ENCODE peak calls at places on chromosomes 11 and 22, in five cellular contexts. One of them, this sample, is unnamed.

GRCh38 chr11:95698939-95699562 is 90.5 kb downstream of the FAM76B start:
- ATAC-seq in right lobe of liver: no peak
- ATAC-seq in left lung: peak
- ATAC-seq in HCT116: no peak
- ATAC-seq in heart left ventricle: no peak
- ATAC-seq in this sample: peak

GRCh38 chr11:11213117-11213516 is 139.9 kb downstream of the CSNK2A3 start:
- ATAC-seq in right lobe of liver: no peak
- ATAC-seq in left lung: no peak
- ATAC-seq in HCT116: no peak
- ATAC-seq in heart left ventricle: no peak
- ATAC-seq in this sample: no peak

GRCh38 chr22:17707526-17707925 is 66.7 kb downstream of the BID start:
- ATAC-seq in right lobe of liver: no peak
- ATAC-seq in left lung: no peak
- ATAC-seq in HCT116: no peak
- ATAC-seq in heart left ventricle: no peak
- ATAC-seq in this sample: no peak

GRCh38 chr11:57644748-57645715 is 4.7 kb downstream of the YPEL4 start:
- ATAC-seq in right lobe of liver: peak
- ATAC-seq in left lung: peak
- ATAC-seq in HCT116: peak
- ATAC-seq in heart left ventricle: no peak
- ATAC-seq in this sample: peak

GRCh38 chr11:12248330-12248729 is 129.0 kb upstream of the PARVA start:
- ATAC-seq in right lobe of liver: peak
- ATAC-seq in left lung: peak
- ATAC-seq in HCT116: no peak
- ATAC-seq in heart left ventricle: peak
- ATAC-seq in this sample: no peak

GRCh38 chr11:99268895-99269294 is 248.1 kb downstream of the CNTN5 start:
- ATAC-seq in right lobe of liver: no peak
- ATAC-seq in left lung: no peak
- ATAC-seq in HCT116: no peak
- ATAC-seq in heart left ventricle: no peak
- ATAC-seq in this sample: no peak

GRCh38 chr11:116232364-116232801 is 540.4 kb downstream of the BUD13 start:
- ATAC-seq in right lobe of liver: no peak
- ATAC-seq in left lung: no peak
- ATAC-seq in HCT116: no peak
- ATAC-seq in heart left ventricle: no peak
- ATAC-seq in this sample: no peak

GRCh38 chr22:24803064-24803542 is 2.9 kb upstream of the SGSM1 start:
- ATAC-seq in right lobe of liver: peak
- ATAC-seq in left lung: peak
- ATAC-seq in HCT116: peak
- ATAC-seq in heart left ventricle: no peak
- ATAC-seq in this sample: no peak

GRCh38 chr11:96413408-96413807 is 23.6 kb downstream of the JRKL start:
- ATAC-seq in right lobe of liver: no peak
- ATAC-seq in left lung: no peak
- ATAC-seq in HCT116: no peak
- ATAC-seq in heart left ventricle: no peak
- ATAC-seq in this sample: no peak

GRCh38 chr11:45917286-45917622 is 423 bp downstream of the PEX16 start:
- ATAC-seq in right lobe of liver: no peak
- ATAC-seq in left lung: no peak
- ATAC-seq in HCT116: no peak
- ATAC-seq in heart left ventricle: no peak
- ATAC-seq in this sample: no peak

GRCh38 chr22:27948569-27948968 is 29.5 kb upstream of the PITPNB start:
- ATAC-seq in right lobe of liver: peak
- ATAC-seq in left lung: no peak
- ATAC-seq in HCT116: no peak
- ATAC-seq in heart left ventricle: no peak
- ATAC-seq in this sample: no peak

GRCh38 chr22:27952779-27953178 is 33.7 kb upstream of the PITPNB start:
- ATAC-seq in right lobe of liver: peak
- ATAC-seq in left lung: peak
- ATAC-seq in HCT116: no peak
- ATAC-seq in heart left ventricle: no peak
- ATAC-seq in this sample: no peak

GRCh38 chr22:27952091-27952490 is 33.0 kb upstream of the PITPNB start:
- ATAC-seq in right lobe of liver: no peak
- ATAC-seq in left lung: peak
- ATAC-seq in HCT116: peak
- ATAC-seq in heart left ventricle: no peak
- ATAC-seq in this sample: peak

GRCh38 chr22:27949421-27949820 is 30.4 kb upstream of the PITPNB start:
- ATAC-seq in right lobe of liver: peak
- ATAC-seq in left lung: no peak
- ATAC-seq in HCT116: no peak
- ATAC-seq in heart left ventricle: no peak
- ATAC-seq in this sample: no peak

DNA sequence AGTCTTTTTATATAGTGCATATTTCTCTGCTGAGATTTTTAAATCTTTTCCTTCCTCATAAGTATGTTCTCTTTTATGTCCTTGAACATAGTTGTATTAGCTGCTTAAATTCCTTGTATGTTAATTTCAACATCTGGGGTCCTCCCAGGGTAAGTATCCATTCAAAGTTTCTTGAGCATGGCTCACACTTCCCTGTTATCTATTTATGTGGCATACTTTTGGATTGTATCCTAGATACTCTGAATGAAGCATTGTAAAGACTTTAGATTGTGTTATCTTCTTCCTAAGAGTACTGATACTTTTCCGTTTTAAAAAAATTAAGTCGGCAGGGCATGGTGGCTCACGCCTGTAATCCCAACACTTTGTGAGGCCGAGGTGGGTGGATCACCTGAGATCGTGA is 28.4 kb upstream of the PITPNB start:
- ATAC-seq in right lobe of liver: no peak
- ATAC-seq in left lung: no peak
- ATAC-seq in HCT116: no peak
- ATAC-seq in heart left ventricle: no peak
- ATAC-seq in this sample: no peak
- TF ChIP-seq CTCF in right lobe of liver: no peak
- TF ChIP-seq CTCF in left lung: no peak
- TF ChIP-seq CTCF in HCT116: no peak
- TF ChIP-seq CTCF in heart left ventricle: no peak
- TF ChIP-seq CTCF in this sample: no peak

DNA sequence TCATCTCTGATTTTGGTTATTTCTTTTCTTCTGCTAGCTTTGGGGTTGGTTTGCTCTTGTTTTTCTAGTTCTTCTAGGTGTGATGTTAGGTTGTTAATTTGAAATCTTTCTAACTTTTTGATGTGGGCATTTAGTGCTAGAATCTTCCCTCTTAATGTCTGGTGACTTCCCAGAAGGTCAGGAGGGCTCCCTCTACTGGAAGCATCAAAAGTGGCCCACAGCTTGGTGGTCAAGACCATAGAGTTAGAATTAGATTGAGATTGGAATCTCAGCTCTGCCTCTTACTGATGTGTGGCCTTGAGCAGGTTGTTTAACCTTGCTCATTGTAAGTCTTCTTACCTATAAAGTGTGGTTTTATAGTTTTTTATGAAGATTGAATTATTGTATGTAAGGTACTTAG is 99.3 kb downstream of the FDX1 start:
- ATAC-seq in right lobe of liver: peak
- ATAC-seq in left lung: no peak
- ATAC-seq in HCT116: peak
- ATAC-seq in heart left ventricle: no peak
- ATAC-seq in this sample: no peak
- TF ChIP-seq CTCF in right lobe of liver: peak
- TF ChIP-seq CTCF in left lung: peak
- TF ChIP-seq CTCF in HCT116: peak
- TF ChIP-seq CTCF in heart left ventricle: no peak
- TF ChIP-seq CTCF in this sample: no peak

DNA sequence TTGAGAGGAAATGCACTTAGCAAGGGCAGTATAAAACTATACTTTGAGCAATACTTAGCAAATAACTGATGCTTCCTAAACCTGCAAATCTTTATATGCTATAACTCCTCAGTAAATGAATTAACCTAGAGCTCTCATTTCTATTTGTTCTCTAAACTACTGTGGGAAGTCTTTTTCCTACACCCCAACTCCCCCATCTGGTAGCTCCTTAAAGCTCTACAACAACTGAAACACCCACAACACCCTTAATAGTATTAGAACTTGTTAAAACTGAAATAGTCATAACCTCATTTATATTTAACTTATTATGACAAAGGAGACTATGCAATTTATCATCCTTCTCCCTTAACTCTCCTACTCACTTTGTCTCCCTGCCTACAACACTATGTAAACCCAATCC is 43.4 kb downstream of the GUCY1A2 start:
- ATAC-seq in right lobe of liver: no peak
- ATAC-seq in left lung: no peak
- ATAC-seq in HCT116: no peak
- ATAC-seq in heart left ventricle: no peak
- ATAC-seq in this sample: no peak
- TF ChIP-seq CTCF in right lobe of liver: no peak
- TF ChIP-seq CTCF in left lung: no peak
- TF ChIP-seq CTCF in HCT116: no peak
- TF ChIP-seq CTCF in heart left ventricle: no peak
- TF ChIP-seq CTCF in this sample: no peak

GRCh38 chr11:110434952-110435779 is 5.4 kb downstream of the FDX1 start:
- ATAC-seq in right lobe of liver: no peak
- ATAC-seq in left lung: no peak
- ATAC-seq in HCT116: peak
- ATAC-seq in heart left ventricle: no peak
- ATAC-seq in this sample: no peak
- TF ChIP-seq CTCF in right lobe of liver: peak
- TF ChIP-seq CTCF in left lung: no peak
- TF ChIP-seq CTCF in HCT116: peak
- TF ChIP-seq CTCF in heart left ventricle: no peak
- TF ChIP-seq CTCF in this sample: peak

GRCh38 chr11:128692750-128693578 is 908 bp upstream of the FLI1 start:
- ATAC-seq in right lobe of liver: peak
- ATAC-seq in left lung: peak
- ATAC-seq in HCT116: no peak
- ATAC-seq in heart left ventricle: peak
- ATAC-seq in this sample: peak

GRCh38 chr11:128689946-128690745 is 3.7 kb upstream of the FLI1 start:
- ATAC-seq in right lobe of liver: no peak
- ATAC-seq in left lung: no peak
- ATAC-seq in HCT116: no peak
- ATAC-seq in heart left ventricle: no peak
- ATAC-seq in this sample: no peak

GRCh38 chr11:128690746-128691091 is 3.2 kb upstream of the FLI1 start:
- ATAC-seq in right lobe of liver: no peak
- ATAC-seq in left lung: no peak
- ATAC-seq in HCT116: no peak
- ATAC-seq in heart left ventricle: no peak
- ATAC-seq in this sample: no peak

GRCh38 chr11:128689586-128689945 is 4.3 kb upstream of the FLI1 start:
- ATAC-seq in right lobe of liver: no peak
- ATAC-seq in left lung: no peak
- ATAC-seq in HCT116: no peak
- ATAC-seq in heart left ventricle: no peak
- ATAC-seq in this sample: no peak

GRCh38 chr11:128691802-128692749 is 1.8 kb upstream of the FLI1 start:
- ATAC-seq in right lobe of liver: no peak
- ATAC-seq in left lung: no peak
- ATAC-seq in HCT116: no peak
- ATAC-seq in heart left ventricle: no peak
- ATAC-seq in this sample: no peak
- TF ChIP-seq CTCF in right lobe of liver: no peak
- TF ChIP-seq CTCF in left lung: no peak
- TF ChIP-seq CTCF in HCT116: no peak
- TF ChIP-seq CTCF in heart left ventricle: no peak
- TF ChIP-seq CTCF in this sample: no peak

GRCh38 chr11:65790104-65790901 is 3.4 kb downstream of the OVOL1 start:
- ATAC-seq in right lobe of liver: no peak
- ATAC-seq in left lung: no peak
- ATAC-seq in HCT116: no peak
- ATAC-seq in heart left ventricle: no peak
- ATAC-seq in this sample: no peak
- TF ChIP-seq CTCF in right lobe of liver: no peak
- TF ChIP-seq CTCF in left lung: no peak
- TF ChIP-seq CTCF in HCT116: peak
- TF ChIP-seq CTCF in heart left ventricle: no peak
- TF ChIP-seq CTCF in this sample: no peak

GRCh38 chr11:120974980-120975379 is 48.9 kb upstream of the TBCEL start:
- ATAC-seq in right lobe of liver: no peak
- ATAC-seq in left lung: no peak
- ATAC-seq in HCT116: no peak
- ATAC-seq in heart left ventricle: no peak
- ATAC-seq in this sample: no peak

GRCh38 chr11:120972621-120973020 is 51.3 kb upstream of the TBCEL start:
- ATAC-seq in right lobe of liver: no peak
- ATAC-seq in left lung: no peak
- ATAC-seq in HCT116: no peak
- ATAC-seq in heart left ventricle: no peak
- ATAC-seq in this sample: no peak

GRCh38 chr11:120973501-120973900 is 50.4 kb upstream of the TBCEL start:
- ATAC-seq in right lobe of liver: no peak
- ATAC-seq in left lung: no peak
- ATAC-seq in HCT116: no peak
- ATAC-seq in heart left ventricle: no peak
- ATAC-seq in this sample: no peak

GRCh38 chr11:120977470-120977869 is 46.4 kb upstream of the TBCEL start:
- ATAC-seq in right lobe of liver: no peak
- ATAC-seq in left lung: no peak
- ATAC-seq in HCT116: no peak
- ATAC-seq in heart left ventricle: no peak
- ATAC-seq in this sample: no peak

DNA sequence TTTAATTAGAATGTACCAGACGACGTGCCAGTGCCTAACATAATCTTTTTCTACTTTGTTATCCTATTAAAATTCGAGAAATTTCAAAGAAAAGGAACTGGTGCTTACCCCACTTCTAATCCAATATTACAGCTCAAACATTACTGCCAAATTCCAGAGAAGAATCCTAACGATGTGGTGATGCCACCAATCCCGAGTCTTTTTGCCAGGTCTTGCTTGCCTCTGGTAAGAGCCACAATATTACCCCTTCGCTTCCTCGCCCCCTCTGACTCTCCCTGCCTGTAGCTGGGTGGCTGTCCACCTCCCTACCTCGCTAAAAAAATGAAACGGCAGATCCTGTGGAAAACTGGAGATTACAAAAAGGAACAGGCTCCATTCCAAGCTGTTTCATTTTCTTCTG is 49.4 kb upstream of the TBCEL start:
- ATAC-seq in right lobe of liver: no peak
- ATAC-seq in left lung: no peak
- ATAC-seq in HCT116: no peak
- ATAC-seq in heart left ventricle: no peak
- ATAC-seq in this sample: no peak
- TF ChIP-seq CTCF in right lobe of liver: no peak
- TF ChIP-seq CTCF in left lung: no peak
- TF ChIP-seq CTCF in HCT116: no peak
- TF ChIP-seq CTCF in heart left ventricle: no peak
- TF ChIP-seq CTCF in this sample: no peak

GRCh38 chr11:7251836-7252682 is at the start of gene SYT9:
- ATAC-seq in right lobe of liver: peak
- ATAC-seq in left lung: peak
- ATAC-seq in HCT116: no peak
- ATAC-seq in heart left ventricle: no peak
- ATAC-seq in this sample: peak
- TF ChIP-seq CTCF in right lobe of liver: no peak
- TF ChIP-seq CTCF in left lung: no peak
- TF ChIP-seq CTCF in HCT116: no peak
- TF ChIP-seq CTCF in heart left ventricle: no peak
- TF ChIP-seq CTCF in this sample: no peak

GRCh38 chr11:47270331-47271271 is 668 bp downstream of the MADD start:
- ATAC-seq in right lobe of liver: no peak
- ATAC-seq in left lung: no peak
- ATAC-seq in HCT116: no peak
- ATAC-seq in heart left ventricle: peak
- ATAC-seq in this sample: no peak
- TF ChIP-seq CTCF in right lobe of liver: peak
- TF ChIP-seq CTCF in left lung: no peak
- TF ChIP-seq CTCF in HCT116: no peak
- TF ChIP-seq CTCF in heart left ventricle: no peak
- TF ChIP-seq CTCF in this sample: no peak

This sample was measured in gastroesophageal sphincter.